ENCODE peak calls at places on chromosomes 5 and 9, in nine cellular contexts. G is stimulated activated CD8-positive, alpha-beta memory T cell treated with anti-CD3 and anti-CD28 coated beads, Interleukin-15, amount 100 ng/mL, for 24 hours; S is activated gamma-delta T cell treated with Interleukin-2 at 50 U/mL for 16 hours; V is WTC11; H is astrocyte of the spinal cord; N is gastrocnemius medialis; W is T-helper 2 cell; L is kidney glomerular epithelial cell; Q is HS-27A. E is an unnamed sample.

GRCh38 chr9:127977877-127978647 is 2.7 kb downstream of the EEIG1 start:
- DNase-seq in G (no peak), S (no peak), V (peak; percentile 49), H (peak; percentile 68), N (no peak), W (no peak), L (peak; percentile 32), Q (peak; percentile 85), E (no peak)

GRCh38 chr5:57036621-57037160 is 84.8 kb upstream of the MIER3 start:
- DNase-seq in G (no peak), S (no peak), V (no peak), H (no peak), N (no peak), W (no peak), L (peak; percentile 6), Q (no peak), E (no peak)

GRCh38 chr5:179791881-179792611 is 1.7 kb upstream of the LTC4S start:
- DNase-seq in G (no peak), S (no peak), V (no peak), H (no peak), N (no peak), W (no peak), L (no peak), Q (no peak), E (no peak)

GRCh38 chr5:66742083-66742895 is 146.1 kb downstream of the MAST4 start:
- DNase-seq in G (no peak), S (no peak), V (peak; percentile 35), H (no peak), N (no peak), W (no peak), L (no peak), Q (no peak), E (peak; percentile 71)

GRCh38 chr5:139388198-139388821 is 1.4 kb downstream of the MZB1 start:
- DNase-seq in G (no peak), S (no peak), V (no peak), H (no peak), N (no peak), W (no peak), L (peak; percentile 48), Q (no peak), E (no peak)

GRCh38 chr9:136858452-136858843 is 6.3 kb downstream of the MAMDC4 start:
- DNase-seq in G (no peak), S (no peak), V (no peak), H (no peak), N (no peak), W (no peak), L (no peak), Q (no peak), E (no peak)

GRCh38 chr5:141560725-141561483 is 57.9 kb downstream of the DIAPH1 start:
- DNase-seq in G (no peak), S (no peak), V (peak; percentile 75), H (peak; percentile 99), N (peak; percentile 89), W (no peak), L (peak; percentile 94), Q (peak; percentile 51), E (peak; percentile 95)

GRCh38 chr5:147167529-147167928 is 67.3 kb upstream of the STK32A start:
- DNase-seq in G (no peak), S (no peak), V (no peak), H (no peak), N (no peak), W (no peak), L (no peak), Q (no peak), E (no peak)

GRCh38 chr5:93151121-93151520 is 429.9 kb downstream of the NR2F1-AS1 start:
- DNase-seq in G (no peak), S (no peak), V (no peak), H (peak; percentile 68), N (no peak), W (no peak), L (no peak), Q (no peak), E (no peak)

GRCh38 chr9:37621299-37621934 is 29.0 kb upstream of the TOMM5 start:
- DNase-seq in G (no peak), S (no peak), V (no peak), H (no peak), N (no peak), W (no peak), L (no peak), Q (no peak), E (no peak)